ENCODE peak calls at places on chromosomes 5 and 9, in six cellular contexts. One of them, this sample, is unnamed.

GRCh38 chr5:8908055-8908683 is 637.7 kb downstream of the SEMA5A start:
- DNase-seq in Peyer's patch: no peak
- DNase-seq in fibroblast of lung: no peak
- DNase-seq in cardiac muscle cell: peak
- DNase-seq in left ventricle myocardium inferior: no peak
- DNase-seq in stomach: no peak
- DNase-seq in this sample: no peak

GRCh38 chr5:88660326-88660946 is 222.5 kb downstream of the MEF2C start:
- DNase-seq in Peyer's patch: no peak
- DNase-seq in fibroblast of lung: no peak
- DNase-seq in cardiac muscle cell: peak
- DNase-seq in left ventricle myocardium inferior: no peak
- DNase-seq in stomach: no peak
- DNase-seq in this sample: no peak

GRCh38 chr5:3709058-3709723 is 113.6 kb downstream of the IRX1 start:
- DNase-seq in Peyer's patch: no peak
- DNase-seq in fibroblast of lung: no peak
- DNase-seq in cardiac muscle cell: no peak
- DNase-seq in left ventricle myocardium inferior: no peak
- DNase-seq in stomach: no peak
- DNase-seq in this sample: no peak

GRCh38 chr5:136143312-136143711 is 10.7 kb downstream of the SMAD5 start:
- DNase-seq in Peyer's patch: no peak
- DNase-seq in fibroblast of lung: no peak
- DNase-seq in cardiac muscle cell: no peak
- DNase-seq in left ventricle myocardium inferior: no peak
- DNase-seq in stomach: no peak
- DNase-seq in this sample: no peak

GRCh38 chr9:23160491-23160890 is 665.5 kb downstream of the ELAVL2 start:
- DNase-seq in Peyer's patch: no peak
- DNase-seq in fibroblast of lung: no peak
- DNase-seq in cardiac muscle cell: no peak
- DNase-seq in left ventricle myocardium inferior: no peak
- DNase-seq in stomach: no peak
- DNase-seq in this sample: no peak

GRCh38 chr9:128115187-128116103 is 12.1 kb downstream of the PTGES2 start:
- DNase-seq in Peyer's patch: peak
- DNase-seq in fibroblast of lung: no peak
- DNase-seq in cardiac muscle cell: no peak
- DNase-seq in left ventricle myocardium inferior: peak
- DNase-seq in stomach: peak
- DNase-seq in this sample: no peak

GRCh38 chr5:322942-323879 is 1.7 kb downstream of the AHRR start:
- DNase-seq in Peyer's patch: no peak
- DNase-seq in fibroblast of lung: no peak
- DNase-seq in cardiac muscle cell: no peak
- DNase-seq in left ventricle myocardium inferior: no peak
- DNase-seq in stomach: no peak
- DNase-seq in this sample: no peak

GRCh38 chr9:131674425-131675421 is 65.2 kb downstream of the RAPGEF1 start:
- DNase-seq in Peyer's patch: peak
- DNase-seq in fibroblast of lung: no peak
- DNase-seq in cardiac muscle cell: no peak
- DNase-seq in left ventricle myocardium inferior: no peak
- DNase-seq in stomach: no peak
- DNase-seq in this sample: no peak

GRCh38 chr9:19162956-19163355 is 35.7 kb upstream of the PLIN2 start:
- DNase-seq in Peyer's patch: no peak
- DNase-seq in fibroblast of lung: peak
- DNase-seq in cardiac muscle cell: peak
- DNase-seq in left ventricle myocardium inferior: peak
- DNase-seq in stomach: no peak
- DNase-seq in this sample: no peak

GRCh38 chr9:71901695-71902094 is 9.3 kb downstream of the ABHD17B start:
- DNase-seq in Peyer's patch: no peak
- DNase-seq in fibroblast of lung: no peak
- DNase-seq in cardiac muscle cell: no peak
- DNase-seq in left ventricle myocardium inferior: no peak
- DNase-seq in stomach: no peak
- DNase-seq in this sample: no peak

GRCh38 chr9:33867747-33868429 is 50.9 kb downstream of the UBE2R2 start:
- DNase-seq in Peyer's patch: no peak
- DNase-seq in fibroblast of lung: peak
- DNase-seq in cardiac muscle cell: no peak
- DNase-seq in left ventricle myocardium inferior: peak
- DNase-seq in stomach: no peak
- DNase-seq in this sample: no peak

GRCh38 chr9:137387891-137388560 is 34.9 kb downstream of the EXD3 start:
- DNase-seq in Peyer's patch: no peak
- DNase-seq in fibroblast of lung: no peak
- DNase-seq in cardiac muscle cell: no peak
- DNase-seq in left ventricle myocardium inferior: no peak
- DNase-seq in stomach: no peak
- DNase-seq in this sample: no peak

GRCh38 chr9:19513671-19514275 is 105.0 kb downstream of the ACER2 start:
- DNase-seq in Peyer's patch: no peak
- DNase-seq in fibroblast of lung: no peak
- DNase-seq in cardiac muscle cell: peak
- DNase-seq in left ventricle myocardium inferior: no peak
- DNase-seq in stomach: no peak
- DNase-seq in this sample: no peak

GRCh38 chr5:119926301-119926700 is 296.9 kb downstream of the FAM170A start:
- DNase-seq in Peyer's patch: no peak
- DNase-seq in fibroblast of lung: no peak
- DNase-seq in cardiac muscle cell: no peak
- DNase-seq in left ventricle myocardium inferior: no peak
- DNase-seq in stomach: no peak
- DNase-seq in this sample: no peak

GRCh38 chr9:98538626-98539031 is 170.1 kb downstream of the GABBR2 start:
- DNase-seq in Peyer's patch: no peak
- DNase-seq in fibroblast of lung: peak
- DNase-seq in cardiac muscle cell: peak
- DNase-seq in left ventricle myocardium inferior: no peak
- DNase-seq in stomach: no peak
- DNase-seq in this sample: no peak

GRCh38 chr5:162274684-162275083 is 207.1 kb downstream of the GABRG2 start:
- DNase-seq in Peyer's patch: no peak
- DNase-seq in fibroblast of lung: no peak
- DNase-seq in cardiac muscle cell: no peak
- DNase-seq in left ventricle myocardium inferior: no peak
- DNase-seq in stomach: no peak
- DNase-seq in this sample: no peak

GRCh38 chr5:5886812-5887486 is 464.5 kb downstream of the ICE1 start:
- DNase-seq in Peyer's patch: peak
- DNase-seq in fibroblast of lung: no peak
- DNase-seq in cardiac muscle cell: no peak
- DNase-seq in left ventricle myocardium inferior: no peak
- DNase-seq in stomach: peak
- DNase-seq in this sample: no peak

GRCh38 chr5:54388411-54388810 is 67.1 kb upstream of the HSPB3 start:
- DNase-seq in Peyer's patch: no peak
- DNase-seq in fibroblast of lung: peak
- DNase-seq in cardiac muscle cell: peak
- DNase-seq in left ventricle myocardium inferior: no peak
- DNase-seq in stomach: no peak
- DNase-seq in this sample: no peak

GRCh38 chr5:81755320-81755719 is 4.4 kb upstream of the SSBP2 start:
- DNase-seq in Peyer's patch: no peak
- DNase-seq in fibroblast of lung: peak
- DNase-seq in cardiac muscle cell: peak
- DNase-seq in left ventricle myocardium inferior: peak
- DNase-seq in stomach: peak
- DNase-seq in this sample: no peak

GRCh38 chr5:134438641-134439621 is 27.2 kb upstream of the CDKN2AIPNL start:
- DNase-seq in Peyer's patch: no peak
- DNase-seq in fibroblast of lung: peak
- DNase-seq in cardiac muscle cell: peak
- DNase-seq in left ventricle myocardium inferior: peak
- DNase-seq in stomach: peak
- DNase-seq in this sample: no peak

GRCh38 chr9:129604056-129604765 is 16.7 kb downstream of the C9orf50 start:
- DNase-seq in Peyer's patch: no peak
- DNase-seq in fibroblast of lung: no peak
- DNase-seq in cardiac muscle cell: no peak
- DNase-seq in left ventricle myocardium inferior: no peak
- DNase-seq in stomach: no peak
- DNase-seq in this sample: no peak

GRCh38 chr5:33072700-33073099 is 361.6 kb downstream of the NPR3 start:
- DNase-seq in Peyer's patch: no peak
- DNase-seq in fibroblast of lung: no peak
- DNase-seq in cardiac muscle cell: no peak
- DNase-seq in left ventricle myocardium inferior: no peak
- DNase-seq in stomach: no peak
- DNase-seq in this sample: no peak

GRCh38 chr9:18568969-18569368 is 95.0 kb downstream of the ADAMTSL1 start:
- DNase-seq in Peyer's patch: no peak
- DNase-seq in fibroblast of lung: peak
- DNase-seq in cardiac muscle cell: no peak
- DNase-seq in left ventricle myocardium inferior: no peak
- DNase-seq in stomach: no peak
- DNase-seq in this sample: no peak

GRCh38 chr9:94922098-94922607 is 195.7 kb downstream of the AOPEP start:
- DNase-seq in Peyer's patch: no peak
- DNase-seq in fibroblast of lung: peak
- DNase-seq in cardiac muscle cell: peak
- DNase-seq in left ventricle myocardium inferior: no peak
- DNase-seq in stomach: no peak
- DNase-seq in this sample: peak

GRCh38 chr5:180850434-180851078 is 10.5 kb downstream of the ZFP62 start:
- DNase-seq in Peyer's patch: no peak
- DNase-seq in fibroblast of lung: no peak
- DNase-seq in cardiac muscle cell: no peak
- DNase-seq in left ventricle myocardium inferior: no peak
- DNase-seq in stomach: no peak
- DNase-seq in this sample: no peak

GRCh38 chr9:123507992-123508391 is 152.0 kb downstream of the CRB2 start:
- DNase-seq in Peyer's patch: no peak
- DNase-seq in fibroblast of lung: peak
- DNase-seq in cardiac muscle cell: peak
- DNase-seq in left ventricle myocardium inferior: no peak
- DNase-seq in stomach: no peak
- DNase-seq in this sample: no peak

GRCh38 chr9:88339322-88339721 is 48.9 kb upstream of the SPIN1 start:
- DNase-seq in Peyer's patch: no peak
- DNase-seq in fibroblast of lung: no peak
- DNase-seq in cardiac muscle cell: no peak
- DNase-seq in left ventricle myocardium inferior: no peak
- DNase-seq in stomach: no peak
- DNase-seq in this sample: no peak

GRCh38 chr9:132169672-132170392 is 8.0 kb downstream of the NTNG2 start:
- DNase-seq in Peyer's patch: peak
- DNase-seq in fibroblast of lung: peak
- DNase-seq in cardiac muscle cell: peak
- DNase-seq in left ventricle myocardium inferior: peak
- DNase-seq in stomach: peak
- DNase-seq in this sample: no peak

GRCh38 chr9:112884086-112884485 is 6.6 kb downstream of the SLC46A2 start:
- DNase-seq in Peyer's patch: no peak
- DNase-seq in fibroblast of lung: no peak
- DNase-seq in cardiac muscle cell: peak
- DNase-seq in left ventricle myocardium inferior: no peak
- DNase-seq in stomach: no peak
- DNase-seq in this sample: no peak

GRCh38 chr9:36980148-36980974 is 53.7 kb downstream of the PAX5 start:
- DNase-seq in Peyer's patch: no peak
- DNase-seq in fibroblast of lung: no peak
- DNase-seq in cardiac muscle cell: no peak
- DNase-seq in left ventricle myocardium inferior: no peak
- DNase-seq in stomach: no peak
- DNase-seq in this sample: no peak
- TF ChIP-seq CTCF in Peyer's patch: no peak
- TF ChIP-seq CTCF in fibroblast of lung: no peak
- TF ChIP-seq CTCF in cardiac muscle cell: no peak
- TF ChIP-seq CTCF in left ventricle myocardium inferior: no peak
- TF ChIP-seq CTCF in stomach: no peak
- TF ChIP-seq CTCF in this sample: no peak

GRCh38 chr9:125750656-125751035 is 3.5 kb downstream of the PBX3 start:
- DNase-seq in Peyer's patch: no peak
- DNase-seq in fibroblast of lung: no peak
- DNase-seq in cardiac muscle cell: peak
- DNase-seq in left ventricle myocardium inferior: no peak
- DNase-seq in stomach: no peak
- DNase-seq in this sample: no peak
- H3K27ac ChIP-seq in Peyer's patch: no peak
- H3K27ac ChIP-seq in fibroblast of lung: peak
- H3K27ac ChIP-seq in cardiac muscle cell: peak
- H3K27ac ChIP-seq in left ventricle myocardium inferior: peak
- H3K27ac ChIP-seq in stomach: no peak
- H3K27ac ChIP-seq in this sample: no peak

GRCh38 chr9:5428794-5429528 is 8.8 kb downstream of the PLGRKT start:
- DNase-seq in Peyer's patch: no peak
- DNase-seq in fibroblast of lung: no peak
- DNase-seq in cardiac muscle cell: no peak
- DNase-seq in left ventricle myocardium inferior: no peak
- DNase-seq in stomach: no peak
- DNase-seq in this sample: no peak

GRCh38 chr9:5429873-5430564 is 7.7 kb downstream of the PLGRKT start:
- DNase-seq in Peyer's patch: no peak
- DNase-seq in fibroblast of lung: no peak
- DNase-seq in cardiac muscle cell: no peak
- DNase-seq in left ventricle myocardium inferior: no peak
- DNase-seq in stomach: no peak
- DNase-seq in this sample: no peak

GRCh38 chr9:5427005-5427404 is 10.7 kb downstream of the PLGRKT start:
- DNase-seq in Peyer's patch: no peak
- DNase-seq in fibroblast of lung: no peak
- DNase-seq in cardiac muscle cell: no peak
- DNase-seq in left ventricle myocardium inferior: no peak
- DNase-seq in stomach: no peak
- DNase-seq in this sample: no peak

GRCh38 chr9:5428172-5428571 is 9.6 kb downstream of the PLGRKT start:
- DNase-seq in Peyer's patch: no peak
- DNase-seq in fibroblast of lung: no peak
- DNase-seq in cardiac muscle cell: no peak
- DNase-seq in left ventricle myocardium inferior: no peak
- DNase-seq in stomach: no peak
- DNase-seq in this sample: no peak

GRCh38 chr9:5430912-5431311 is 6.8 kb downstream of the PLGRKT start:
- DNase-seq in Peyer's patch: no peak
- DNase-seq in fibroblast of lung: no peak
- DNase-seq in cardiac muscle cell: no peak
- DNase-seq in left ventricle myocardium inferior: no peak
- DNase-seq in stomach: no peak
- DNase-seq in this sample: no peak
- TF ChIP-seq CTCF in Peyer's patch: no peak
- TF ChIP-seq CTCF in fibroblast of lung: no peak
- TF ChIP-seq CTCF in cardiac muscle cell: peak
- TF ChIP-seq CTCF in left ventricle myocardium inferior: no peak
- TF ChIP-seq CTCF in stomach: no peak
- TF ChIP-seq CTCF in this sample: no peak

DNA sequence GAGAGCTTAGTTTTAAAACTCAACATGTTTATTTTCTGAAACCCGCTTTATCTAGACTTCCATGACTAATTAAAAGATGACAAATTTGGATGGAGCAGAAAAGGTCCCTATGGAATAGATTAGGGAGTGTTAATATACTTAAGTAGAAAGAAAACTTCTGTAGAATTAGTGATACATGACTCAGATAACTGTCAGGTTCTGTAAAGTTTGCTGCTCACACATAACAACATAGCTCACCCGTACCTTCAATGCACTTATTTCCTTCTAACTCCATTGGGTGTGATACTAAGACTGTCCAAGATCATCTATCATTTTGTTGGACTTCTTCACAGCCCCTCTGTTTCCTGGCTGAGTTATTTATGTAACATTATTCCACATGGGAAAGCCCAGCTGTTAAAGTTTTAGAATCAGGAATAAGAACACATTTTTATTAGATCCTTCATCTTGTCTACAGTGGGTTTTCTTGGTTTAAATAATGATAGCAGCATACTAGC is 27.8 kb downstream of the TMEM167A start:
- DNase-seq in Peyer's patch: no peak
- DNase-seq in fibroblast of lung: no peak
- DNase-seq in cardiac muscle cell: no peak
- DNase-seq in left ventricle myocardium inferior: no peak
- DNase-seq in stomach: no peak
- DNase-seq in this sample: no peak
- H3K27ac ChIP-seq in Peyer's patch: no peak
- H3K27ac ChIP-seq in fibroblast of lung: no peak
- H3K27ac ChIP-seq in cardiac muscle cell: no peak
- H3K27ac ChIP-seq in left ventricle myocardium inferior: no peak
- H3K27ac ChIP-seq in stomach: no peak
- H3K27ac ChIP-seq in this sample: no peak

This sample was measured in thoracic aorta.